ENCODE peak calls at places on chromosomes 7 and 10, in ten cellular contexts. E, D, J, Y, U, X, B, F, M and K are unnamed samples.

GRCh38 chr7:23615331-23615730 is 18.1 kb downstream of the CCDC126 start:
- DNase-seq in B (no peak), D (no peak), F (no peak), J (no peak), U (no peak), Y (no peak), X (no peak), E (no peak), M (no peak), K (no peak)

GRCh38 chr10:8076948-8077347 is 22.5 kb downstream of the GATA3 start:
- DNase-seq in D (no peak), F (no peak), E (no peak), J (no peak), B (no peak), X (no peak), M (no peak), U (no peak), Y (no peak), K (no peak)

GRCh38 chr10:122159159-122159970 is 111.7 kb upstream of the BTBD16 start:
- DNase-seq in M (no peak), E (no peak), D (no peak), U (no peak), F (no peak), B (no peak), Y (no peak), X (no peak), J (no peak), K (no peak)

GRCh38 chr7:120733143-120733542 is 124.8 kb downstream of the TSPAN12 start:
- DNase-seq in X (no peak), Y (peak), U (peak), D (no peak), F (no peak), M (no peak), E (no peak), J (no peak), B (no peak), K (no peak)

GRCh38 chr10:11887381-11888227 is 64.4 kb downstream of the PROSER2 start:
- DNase-seq in M (no peak), E (no peak), X (no peak), D (no peak), J (no peak), Y (no peak), U (no peak), B (no peak), F (peak), K (no peak)

GRCh38 chr10:90418869-90419652 is 438.8 kb downstream of the HTR7 start:
- DNase-seq in B (no peak), J (no peak), F (no peak), X (peak), Y (peak), D (no peak), E (no peak), M (no peak), U (peak), K (no peak)

GRCh38 chr10:133442967-133443924 is 10.5 kb upstream of the SCART1 start:
- DNase-seq in J (no peak), M (no peak), U (no peak), F (peak), Y (no peak), D (no peak), X (no peak), B (no peak), E (peak), K (no peak)

GRCh38 chr7:75611557-75612178 is 119.5 kb downstream of the SPDYE5 start:
- DNase-seq in U (no peak), D (peak), F (peak), J (no peak), X (no peak), E (peak), Y (no peak), B (peak), M (no peak), K (no peak)

GRCh38 chr10:103680869-103681236 is 174.5 kb downstream of the SH3PXD2A start:
- DNase-seq in U (no peak), F (no peak), B (no peak), E (no peak), Y (no peak), X (no peak), M (no peak), D (no peak), J (no peak), K (no peak)

GRCh38 chr10:133471300-133472109 is 17.8 kb downstream of the SCART1 start:
- DNase-seq in J (no peak), Y (no peak), U (no peak), E (no peak), X (no peak), M (no peak), B (no peak), F (no peak), D (no peak), K (no peak)

GRCh38 chr7:116316838-116317612 is 106.7 kb downstream of the TES start:
- DNase-seq in D (peak), F (no peak), Y (peak), U (peak), J (no peak), E (peak), X (peak), B (peak), M (no peak), K (no peak)

GRCh38 chr7:80705164-80705781 is 66.8 kb downstream of the CD36 start:
- DNase-seq in J (no peak), Y (no peak), D (no peak), E (no peak), B (no peak), F (no peak), X (no peak), M (no peak), U (no peak), K (no peak)

GRCh38 chr7:12638851-12639467 is 48.5 kb upstream of the ARL4A start:
- DNase-seq in E (no peak), D (no peak), M (no peak), J (peak), Y (no peak), X (no peak), U (peak), B (no peak), F (no peak), K (no peak)

GRCh38 chr7:45598697-45599520 is 24.7 kb downstream of the ADCY1 start:
- DNase-seq in F (peak), U (no peak), J (no peak), B (peak), X (no peak), Y (no peak), M (no peak), E (peak), D (no peak), K (no peak)

GRCh38 chr7:20307901-20308300 is 22.8 kb upstream of the ITGB8 start:
- DNase-seq in B (no peak), D (no peak), J (no peak), X (no peak), Y (no peak), U (no peak), F (no peak), E (no peak), M (no peak), K (no peak)

GRCh38 chr7:54898659-54899340 is 120.0 kb upstream of the EGFR start:
- DNase-seq in B (no peak), M (no peak), X (no peak), J (no peak), E (no peak), D (peak), F (no peak), U (no peak), Y (no peak), K (no peak)

GRCh38 chr10:126001579-126001978 is 105.2 kb downstream of the FANK1 start:
- DNase-seq in U (peak), B (no peak), X (no peak), D (peak), E (no peak), J (no peak), F (no peak), M (no peak), Y (no peak), K (no peak)

GRCh38 chr10:1716839-1717238 is 20.5 kb downstream of the ADARB2 start:
- DNase-seq in J (no peak), U (no peak), F (no peak), E (no peak), Y (no peak), D (no peak), X (no peak), B (no peak), M (no peak), K (no peak)

GRCh38 chr7:19146699-19147098 is 1.5 kb upstream of the FERD3L start:
- DNase-seq in D (no peak), F (no peak), J (peak), U (no peak), B (no peak), M (no peak), E (no peak), Y (no peak), X (no peak), K (no peak)

GRCh38 chr10:90959826-90960225 is 38.9 kb upstream of the ANKRD1 start:
- DNase-seq in J (no peak), B (no peak), Y (no peak), D (no peak), M (no peak), U (no peak), X (no peak), E (no peak), F (no peak), K (no peak)

GRCh38 chr7:127927339-127927679 is 103.9 kb downstream of the LRRC4 start:
- DNase-seq in X (no peak), M (no peak), D (peak), J (no peak), U (no peak), B (no peak), F (no peak), E (no peak), Y (peak), K (no peak)

GRCh38 chr10:121418126-121418777 is 180.0 kb downstream of the FGFR2 start:
- DNase-seq in F (no peak), M (no peak), U (no peak), B (no peak), Y (no peak), E (no peak), D (no peak), J (no peak), X (peak), K (no peak)

GRCh38 chr7:4742852-4743251 is 32.6 kb upstream of the AP5Z1 start:
- DNase-seq in M (no peak), F (no peak), X (no peak), D (no peak), E (no peak), J (no peak), B (no peak), U (peak), Y (no peak), K (no peak)

GRCh38 chr10:73577788-73578187 is 13.4 kb downstream of the USP54 start:
- DNase-seq in J (no peak), E (no peak), Y (no peak), D (peak), B (peak), F (peak), M (no peak), X (no peak), U (peak), K (no peak)

GRCh38 chr7:22372863-22373262 is 15.9 kb upstream of the RAPGEF5 start:
- DNase-seq in B (no peak), M (no peak), F (no peak), U (no peak), X (no peak), J (no peak), E (no peak), D (peak), Y (no peak), K (no peak)

GRCh38 chr7:156090988-156091387 is 278.7 kb upstream of the SHH start:
- DNase-seq in J (no peak), X (no peak), D (no peak), U (no peak), E (no peak), F (no peak), Y (no peak), B (no peak), M (no peak), K (no peak)

GRCh38 chr10:93954726-93955363 is 38.9 kb upstream of the PLCE1 start:
- DNase-seq in F (no peak), D (no peak), M (no peak), J (no peak), X (peak), E (no peak), U (peak), B (no peak), Y (peak), K (no peak)

GRCh38 chr7:55533729-55534080 is 38.6 kb downstream of the VOPP1 start:
- DNase-seq in X (no peak), Y (no peak), F (no peak), M (no peak), B (no peak), U (no peak), J (peak), E (no peak), D (no peak), K (no peak)

GRCh38 chr10:36489928-36490279 is 635.5 kb upstream of the ANKRD30A start:
- DNase-seq in J (no peak), E (no peak), D (no peak), M (no peak), Y (no peak), U (no peak), F (no peak), B (no peak), X (no peak), K (no peak)

GRCh38 chr10:33223326-33224014 is 111.0 kb downstream of the NRP1 start:
- DNase-seq in E (no peak), M (no peak), F (no peak), D (no peak), B (no peak), J (no peak), Y (no peak), X (no peak), U (no peak), K (no peak)

GRCh38 chr7:209846-210245 is 17.5 kb downstream of the FAM20C start:
- DNase-seq in M (no peak), X (no peak), F (no peak), E (no peak), J (no peak), U (no peak), Y (no peak), D (no peak), B (no peak), K (no peak)

GRCh38 chr7:129434172-129434845 is at the start of gene STRIP2:
- DNase-seq in M (peak), U (peak), B (peak), E (peak), F (peak), Y (peak), J (peak), D (peak), X (no peak), K (peak)

GRCh38 chr7:156993021-156993924 is 17.2 kb downstream of the MNX1 start:
- DNase-seq in U (no peak), E (no peak), D (peak), B (no peak), M (no peak), J (peak), X (no peak), Y (no peak), F (no peak), K (no peak)

GRCh38 chr7:149692557-149692982 is 80.8 kb downstream of the ZNF467 start:
- DNase-seq in D (no peak), J (no peak), Y (no peak), U (no peak), E (no peak), F (no peak), X (no peak), B (no peak), M (no peak), K (no peak)

GRCh38 chr7:23759556-23760391 is 49.8 kb downstream of the STK31 start:
- DNase-seq in B (no peak), Y (peak), E (no peak), F (no peak), J (no peak), D (peak), U (peak), M (no peak), X (peak), K (no peak)

GRCh38 chr7:149843566-149843965 is 5.4 kb downstream of the ZNF862 start:
- DNase-seq in J (no peak), D (no peak), M (no peak), B (no peak), Y (no peak), X (no peak), F (peak), E (no peak), U (no peak), K (no peak)

GRCh38 chr7:1815051-1815481 is 145.0 kb downstream of the ELFN1 start:
- DNase-seq in Y (no peak), J (no peak), B (no peak), F (no peak), U (no peak), D (no peak), X (no peak), E (no peak), M (no peak), K (no peak)

GRCh38 chr7:1811850-1812692 is 142.0 kb downstream of the ELFN1 start:
- DNase-seq in X (no peak), U (peak), Y (no peak), J (no peak), M (no peak), D (peak), E (no peak), F (no peak), B (no peak), K (no peak)

GRCh38 chr7:1812693-1813393 is 142.8 kb downstream of the ELFN1 start:
- DNase-seq in X (no peak), U (no peak), D (no peak), M (no peak), E (no peak), B (no peak), Y (no peak), F (no peak), J (no peak), K (no peak)

GRCh38 chr7:1814089-1814811 is 144.2 kb downstream of the ELFN1 start:
- DNase-seq in U (no peak), B (no peak), M (no peak), Y (no peak), F (no peak), X (no peak), D (no peak), E (no peak), J (no peak), K (no peak)

GRCh38 chr7:1813394-1814088 is 143.5 kb downstream of the ELFN1 start:
- DNase-seq in X (no peak), U (no peak), E (no peak), Y (no peak), B (no peak), F (no peak), J (no peak), M (no peak), D (no peak), K (no peak)
- TF ChIP-seq CTCF in X (no peak), U (no peak), E (no peak), Y (no peak), B (no peak), F (no peak), J (no peak), M (no peak), D (no peak), K (no peak)

GRCh38 chr10:119540038-119540437 is 2.5 kb downstream of the RGS10 start:
- DNase-seq in J (no peak), D (no peak), B (no peak), Y (no peak), U (no peak), X (no peak), M (no peak), E (no peak), F (no peak), K (no peak)
- H3K27ac ChIP-seq in J (no peak), D (no peak), B (no peak), Y (no peak), U (no peak), X (peak), M (peak), E (no peak), F (no peak), K (peak)

DNA sequence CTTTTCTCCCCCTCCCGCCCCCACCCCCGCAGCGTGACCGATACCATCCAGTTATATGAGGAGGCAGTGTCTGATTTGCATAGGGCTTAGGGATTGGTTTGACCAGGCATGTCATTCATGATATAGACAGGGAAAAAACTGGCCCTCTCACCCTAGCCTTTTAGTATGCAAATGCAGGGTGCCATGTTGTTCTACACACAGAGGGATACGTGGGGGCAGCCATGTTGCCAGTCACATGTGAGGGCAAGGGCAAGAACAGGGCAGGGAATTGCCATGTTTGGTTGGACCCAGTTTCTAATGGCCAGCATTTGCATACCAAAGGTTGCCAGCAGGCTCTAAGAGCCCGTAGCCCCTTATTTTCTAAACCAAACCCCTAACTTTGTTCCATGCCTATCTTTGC is 552.1 kb downstream of the SORCS1 start:
- DNase-seq in X (no peak), Y (no peak), B (no peak), J (no peak), E (no peak), F (no peak), U (no peak), M (no peak), D (no peak), K (no peak)
- TF ChIP-seq CTCF in X (no peak), Y (no peak), B (no peak), J (no peak), E (no peak), F (no peak), U (no peak), M (no peak), D (no peak), K (no peak)

GRCh38 chr7:85068796-85069195 is 118.1 kb downstream of the SEMA3D start:
- DNase-seq in U (peak), D (no peak), E (no peak), B (no peak), J (no peak), M (no peak), Y (peak), X (no peak), F (no peak), K (no peak)

GRCh38 chr7:85065306-85065705 is 121.5 kb downstream of the SEMA3D start:
- DNase-seq in J (no peak), Y (peak), U (no peak), F (no peak), X (no peak), D (no peak), M (no peak), E (no peak), B (no peak), K (no peak)

GRCh38 chr7:85067371-85067770 is 119.5 kb downstream of the SEMA3D start:
- DNase-seq in F (no peak), X (no peak), Y (no peak), E (no peak), U (no peak), J (no peak), D (no peak), M (no peak), B (no peak), K (no peak)

GRCh38 chr7:85062651-85063050 is 124.2 kb downstream of the SEMA3D start:
- DNase-seq in X (no peak), U (no peak), J (no peak), M (no peak), D (no peak), B (no peak), E (no peak), F (no peak), Y (no peak), K (no peak)

DNA sequence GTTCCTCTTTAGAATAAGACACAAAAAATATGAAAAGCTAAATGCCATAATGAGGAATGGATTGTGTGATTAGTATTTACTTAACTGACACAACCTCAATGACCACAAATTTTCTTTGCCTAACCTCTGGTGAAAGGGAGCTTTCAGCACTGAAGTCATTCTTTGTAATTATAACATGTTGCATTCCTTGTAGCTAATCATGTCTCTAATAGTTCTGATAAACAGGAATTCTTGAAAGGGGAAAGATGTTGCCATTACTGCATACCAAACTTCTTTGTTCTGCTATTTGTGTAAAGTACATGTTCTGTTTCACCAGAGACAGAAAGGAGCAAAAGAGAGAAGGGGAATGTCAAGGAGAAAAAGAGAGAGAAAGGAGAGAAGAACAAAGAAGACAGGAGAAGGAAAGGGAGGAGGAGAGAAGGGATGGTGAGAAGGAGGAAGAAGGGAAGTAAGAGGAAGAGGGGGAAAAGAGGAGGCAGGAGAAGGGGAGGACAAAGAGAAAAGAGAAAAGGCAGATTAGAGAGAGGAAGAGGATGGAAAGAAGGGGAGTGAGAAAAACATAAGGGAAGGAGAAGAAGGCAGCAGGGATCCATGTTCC is 120.9 kb downstream of the SEMA3D start:
- DNase-seq in F (no peak), B (no peak), J (no peak), Y (no peak), U (no peak), X (no peak), M (no peak), E (no peak), D (no peak), K (no peak)
- H3K27ac ChIP-seq in F (no peak), B (no peak), J (no peak), Y (no peak), U (no peak), X (no peak), M (no peak), E (no peak), D (no peak), K (no peak)

DNA sequence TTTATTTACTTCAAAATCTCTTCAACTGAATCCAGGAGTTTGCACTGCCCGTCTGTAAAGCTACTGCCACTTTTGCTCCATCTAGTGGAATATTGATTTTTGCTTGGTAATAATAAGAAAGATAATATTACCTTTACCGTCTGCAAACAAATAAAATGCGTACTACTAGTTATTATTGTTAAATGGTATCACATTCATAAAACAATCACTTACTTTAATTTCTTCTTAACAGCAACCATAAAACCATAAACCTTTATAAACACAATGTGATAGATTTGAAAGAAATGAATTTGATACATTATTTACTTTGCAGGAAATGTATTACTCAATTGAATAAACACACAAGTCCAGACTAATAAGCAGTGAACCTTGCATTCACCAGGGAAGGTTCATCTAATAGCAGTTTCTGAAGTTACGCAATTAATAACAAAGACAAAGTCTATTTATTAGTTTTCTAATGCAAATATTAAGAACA is 6.4 kb downstream of the AGMO start:
- DNase-seq in E (no peak), B (no peak), D (no peak), M (no peak), F (no peak), Y (peak), J (no peak), X (no peak), U (peak), K (no peak)
- TF ChIP-seq CTCF in E (peak), B (no peak), D (no peak), M (no peak), F (no peak), Y (peak), J (no peak), X (peak), U (peak), K (no peak)